ENCODE peak calls at places on chromosomes 16 and 17, in ten cellular contexts. I, P, N, D, S, Y, G, U, F and A are unnamed samples.

GRCh38 chr16:16131204-16131603 is 92.1 kb downstream of the ABCC6 start:
- DNase-seq in I (no peak), P (no peak), N (no peak), D (no peak), S (no peak), Y (no peak), G (no peak), U (no peak), F (no peak), A (no peak)

GRCh38 chr16:11675561-11676511 is 7.6 kb downstream of the SNN start:
- DNase-seq in I (no peak), P (no peak), N (no peak), D (no peak), S (peak; percentile 64), Y (no peak), G (no peak), U (peak; percentile 40), F (peak; percentile 69), A (no peak)

GRCh38 chr17:43849116-43849515 is 2.1 kb downstream of the CD300LG start:
- DNase-seq in I (no peak), P (no peak), N (no peak), D (no peak), S (no peak), Y (no peak), G (no peak), U (no peak), F (no peak), A (no peak)

GRCh38 chr16:3825940-3826339 is 54.6 kb downstream of the CREBBP start:
- DNase-seq in I (no peak), P (no peak), N (no peak), D (no peak), S (no peak), Y (no peak), G (no peak), U (no peak), F (no peak), A (no peak)

GRCh38 chr16:1503110-1503955 is 10.2 kb downstream of the TELO2 start:
- DNase-seq in I (no peak), P (no peak), N (no peak), D (no peak), S (no peak), Y (no peak), G (no peak), U (no peak), F (no peak), A (no peak)

GRCh38 chr16:82936941-82937551 is 310.3 kb downstream of the CDH13 start:
- DNase-seq in I (peak; percentile 16), P (no peak), N (no peak), D (no peak), S (no peak), Y (no peak), G (no peak), U (no peak), F (no peak), A (no peak)

GRCh38 chr16:73771196-73771595 is 525.4 kb upstream of the PSMD7 start:
- DNase-seq in I (no peak), P (no peak), N (no peak), D (no peak), S (no peak), Y (no peak), G (no peak), U (no peak), F (no peak), A (no peak)

GRCh38 chr16:12176051-12176450 is 199.5 kb downstream of the SNX29 start:
- DNase-seq in I (no peak), P (no peak), N (no peak), D (no peak), S (no peak), Y (no peak), G (no peak), U (no peak), F (no peak), A (no peak)

GRCh38 chr17:29005562-29005887 is 308 bp downstream of the SEZ6 start:
- DNase-seq in I (no peak), P (no peak), N (no peak), D (no peak), S (no peak), Y (no peak), G (no peak), U (no peak), F (no peak), A (no peak)

GRCh38 chr17:29004081-29004692 is 1.6 kb downstream of the SEZ6 start:
- DNase-seq in I (peak; percentile 14), P (no peak), N (no peak), D (no peak), S (peak; percentile 30), Y (no peak), G (no peak), U (peak; percentile 51), F (no peak), A (no peak)

GRCh38 chr17:29008591-29008990 is 2.8 kb upstream of the SEZ6 start:
- DNase-seq in I (no peak), P (no peak), N (no peak), D (no peak), S (no peak), Y (no peak), G (no peak), U (no peak), F (no peak), A (no peak)

GRCh38 chr17:29007456-29008455 is 1.9 kb upstream of the SEZ6 start:
- DNase-seq in I (peak; percentile 28), P (no peak), N (no peak), D (no peak), S (peak; percentile 78), Y (no peak), G (no peak), U (no peak), F (no peak), A (no peak)

DNA sequence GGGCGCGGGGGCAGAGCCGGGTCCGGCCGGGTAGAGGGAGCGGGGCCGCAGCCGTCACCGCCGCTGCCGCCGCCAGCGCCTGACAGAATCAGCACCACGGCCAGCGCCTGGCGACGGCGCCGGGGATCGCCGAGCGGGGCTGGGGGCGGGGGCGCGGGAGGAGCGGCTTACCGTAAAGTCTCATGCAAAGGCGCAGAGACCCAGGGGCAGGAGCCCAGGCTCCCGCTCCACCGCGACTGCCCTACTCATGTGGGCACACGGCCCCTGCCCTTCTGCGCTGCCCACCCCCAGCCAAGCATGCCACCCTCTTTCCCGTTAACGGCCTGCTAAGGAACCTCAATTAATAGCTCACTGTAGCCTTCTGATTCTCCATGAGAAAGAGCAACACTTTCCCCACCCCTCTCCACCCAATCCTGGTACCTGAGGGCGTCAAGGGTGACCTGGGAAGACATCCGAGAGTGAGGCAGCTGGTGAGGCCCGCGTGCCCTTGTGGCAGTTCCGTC is at the start of gene SEZ6:
- DNase-seq in I (peak; percentile 30), P (no peak), N (no peak), D (peak; percentile 44), S (peak; percentile 65), Y (peak; percentile 75), G (no peak), U (peak; percentile 95), F (peak; percentile 37), A (peak; percentile 91)
- TF ChIP-seq CTCF in I (no peak), P (no peak), N (no peak), D (no peak), S (no peak), Y (peak; percentile 14), G (no peak), U (no peak), F (no peak), A (peak; percentile 22)

GRCh38 chr17:68512247-68512966 is at the start of gene PRKAR1A:
- DNase-seq in I (peak; percentile 91), P (peak; percentile 92), N (peak; percentile 72), D (peak; percentile 98), S (peak; percentile 96), Y (peak; percentile 97), G (peak; percentile 98), U (peak; percentile 98), F (peak; percentile 97), A (peak; percentile 93)
- TF ChIP-seq CTCF in I (no peak), P (no peak), N (no peak), D (no peak), S (no peak), Y (no peak), G (no peak), U (no peak), F (peak; percentile 7), A (peak; percentile 13)

GRCh38 chr17:79505199-79505598 is 105.7 kb downstream of the RBFOX3 start:
- DNase-seq in I (no peak), P (no peak), N (no peak), D (no peak), S (no peak), Y (no peak), G (no peak), U (no peak), F (no peak), A (no peak)

GRCh38 chr17:79501910-79502309 is 108.9 kb downstream of the RBFOX3 start:
- DNase-seq in I (no peak), P (no peak), N (no peak), D (no peak), S (no peak), Y (no peak), G (no peak), U (no peak), F (no peak), A (no peak)

GRCh38 chr17:79504181-79504605 is 106.7 kb downstream of the RBFOX3 start:
- DNase-seq in I (no peak), P (no peak), N (no peak), D (no peak), S (peak; percentile 50), Y (no peak), G (no peak), U (peak; percentile 26), F (no peak), A (no peak)

GRCh38 chr17:79500738-79501533 is 109.9 kb downstream of the RBFOX3 start:
- DNase-seq in I (no peak), P (no peak), N (no peak), D (no peak), S (no peak), Y (no peak), G (no peak), U (no peak), F (no peak), A (no peak)

DNA sequence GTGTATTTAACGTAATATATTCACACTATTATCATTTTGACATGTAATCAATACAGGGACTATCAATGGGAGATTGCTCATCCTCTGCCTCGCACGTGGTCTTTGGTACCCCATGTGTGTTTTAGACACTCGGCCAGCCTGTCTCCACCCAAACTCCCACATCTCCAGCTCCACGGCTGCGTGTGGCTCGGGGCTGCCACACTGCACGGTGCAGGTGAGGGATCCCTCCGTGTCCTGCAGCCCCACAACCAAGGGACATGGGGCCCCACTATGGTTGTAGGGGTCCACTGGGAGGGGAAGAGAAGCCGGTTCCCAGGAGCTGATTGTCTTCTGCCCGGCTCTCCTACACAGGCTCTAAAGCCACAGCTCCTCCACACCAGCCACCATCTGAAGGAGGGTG is 107.4 kb downstream of the RBFOX3 start:
- DNase-seq in I (no peak), P (no peak), N (no peak), D (no peak), S (no peak), Y (no peak), G (no peak), U (no peak), F (no peak), A (no peak)
- TF ChIP-seq CTCF in I (no peak), P (no peak), N (no peak), D (no peak), S (no peak), Y (no peak), G (no peak), U (no peak), F (no peak), A (no peak)

DNA sequence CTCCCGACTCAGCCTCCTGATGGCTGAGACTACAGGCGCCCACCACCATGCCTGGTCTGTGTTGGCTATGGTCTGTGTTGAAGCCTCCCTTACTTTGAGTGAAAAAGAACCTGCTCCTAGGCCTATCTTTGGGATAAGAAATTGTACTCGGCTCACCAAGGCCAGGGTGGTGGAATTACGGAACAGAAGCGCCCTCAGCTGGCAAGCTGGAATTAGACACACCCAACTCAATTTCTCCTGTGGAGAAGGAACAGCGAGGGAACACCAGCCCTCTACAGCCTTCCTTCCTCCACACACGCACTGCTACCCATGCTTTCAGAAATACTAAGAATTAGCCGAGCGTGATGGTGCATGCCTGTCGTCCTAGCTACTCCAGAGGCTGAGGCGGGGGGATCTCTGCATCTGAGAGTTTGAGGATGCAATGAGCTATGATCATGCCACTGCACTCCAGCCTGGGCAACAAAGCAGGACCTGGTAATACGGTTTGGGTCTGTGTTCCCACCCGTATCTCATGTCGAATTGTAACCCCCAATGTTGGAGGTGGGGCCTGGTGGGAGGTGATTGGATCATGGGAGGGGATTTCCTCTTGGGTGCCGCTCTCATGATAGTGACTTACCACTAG is 40.1 kb upstream of the RBBP6 start:
- DNase-seq in I (no peak), P (no peak), N (no peak), D (peak; percentile 31), S (peak; percentile 57), Y (no peak), G (no peak), U (peak; percentile 91), F (peak; percentile 30), A (peak; percentile 76)
- TF ChIP-seq CTCF in I (peak; percentile 31), P (peak; percentile 28), N (peak; percentile 52), D (peak; percentile 76), S (peak; percentile 49), Y (no peak), G (no peak), U (peak; percentile 79), F (peak; percentile 12), A (peak; percentile 52)